ENCODE peak calls at places on chromosome 16, in eight cellular contexts. Q, M, Z, X, P, T, R and O are unnamed samples. For H3K36me3, the result is how much of the 10 kb centered on the place peaks cover.

GRCh38 chr16:70437582-70438324 is 1.1 kb downstream of the ST3GAL2 start:
- DNase-seq in P (no peak), R (peak), T (no peak), X (peak), Q (peak), M (no peak), Z (no peak), O (no peak)

GRCh38 chr16:80804061-80804450 is 342 bp downstream of the CDYL2 start:
- DNase-seq in X (no peak), Z (peak), M (no peak), P (no peak), T (no peak), R (peak), Q (no peak), O (peak)

GRCh38 chr16:8375208-8375607 is 215.1 kb downstream of the TMEM114 start:
- DNase-seq in Q (no peak), R (no peak), T (no peak), X (no peak), M (no peak), P (no peak), Z (no peak), O (no peak)

GRCh38 chr16:4058386-4058785 is 57.9 kb downstream of the ADCY9 start:
- DNase-seq in Q (no peak), Z (no peak), R (no peak), M (peak), P (no peak), T (no peak), X (peak), O (no peak)

GRCh38 chr16:50598256-50598894 is 50.2 kb downstream of the NKD1 start:
- DNase-seq in Q (no peak), X (no peak), T (no peak), M (peak), R (no peak), P (no peak), Z (peak), O (peak)

GRCh38 chr16:81275064-81275532 is 36.6 kb downstream of the BCO1 start:
- DNase-seq in R (no peak), Z (no peak), T (no peak), X (no peak), Q (no peak), M (no peak), P (no peak), O (no peak)

GRCh38 chr16:11164482-11165270 is 91.3 kb downstream of the SOCS1 start:
- DNase-seq in R (no peak), P (no peak), X (no peak), Z (no peak), M (no peak), T (no peak), Q (no peak), O (no peak)

GRCh38 chr16:62088731-62089410 is 52.6 kb upstream of the CDH8 start:
- DNase-seq in X (no peak), P (no peak), T (no peak), M (no peak), Q (no peak), Z (no peak), R (no peak), O (no peak)

GRCh38 chr16:26963109-26963508 is 103.6 kb upstream of the C16orf82 start:
- DNase-seq in X (peak), M (no peak), R (peak), Q (peak), Z (no peak), P (no peak), T (no peak), O (no peak)

GRCh38 chr16:80105160-80105559 is 435.6 kb upstream of the DYNLRB2 start:
- DNase-seq in T (no peak), P (peak), X (no peak), Z (no peak), M (no peak), R (no peak), Q (no peak), O (no peak)

GRCh38 chr16:83143788-83144187 is 517.0 kb downstream of the CDH13 start:
- DNase-seq in R (peak), M (no peak), Q (no peak), P (no peak), T (no peak), Z (no peak), X (peak), O (no peak)

GRCh38 chr16:17567455-17567854 is 96.7 kb upstream of the XYLT1 start:
- DNase-seq in R (no peak), Z (no peak), M (no peak), P (no peak), Q (no peak), T (no peak), X (no peak), O (no peak)

GRCh38 chr16:50323335-50324011 is 45.3 kb downstream of the BRD7 start:
- DNase-seq in M (peak), T (no peak), Q (no peak), X (peak), Z (no peak), P (peak), R (no peak), O (no peak)

GRCh38 chr16:35706901-35707300 is 2247.5 kb downstream of the TP53TG3F start:
- DNase-seq in X (no peak), R (no peak), Z (no peak), T (no peak), Q (no peak), M (no peak), P (peak), O (no peak)

GRCh38 chr16:85162478-85163277 is 50.4 kb upstream of the CIBAR2 start:
- DNase-seq in Q (no peak), T (no peak), R (no peak), Z (peak), P (no peak), X (peak), M (peak), O (no peak)

GRCh38 chr16:87068316-87068715 is 248.9 kb downstream of the C16orf95 start:
- DNase-seq in M (no peak), P (no peak), Q (no peak), Z (no peak), R (no peak), T (no peak), X (no peak), O (no peak)

GRCh38 chr16:11459722-11460121 is 114.5 kb downstream of the RMI2 start:
- DNase-seq in P (no peak), X (peak), R (no peak), M (no peak), T (no peak), Z (no peak), Q (no peak), O (no peak)

GRCh38 chr16:87016636-87017035 is 300.6 kb downstream of the C16orf95 start:
- DNase-seq in Q (no peak), P (no peak), X (no peak), M (no peak), T (no peak), Z (no peak), R (no peak), O (no peak)

GRCh38 chr16:12079411-12079965 is 103.0 kb downstream of the SNX29 start:
- DNase-seq in Z (no peak), T (no peak), X (no peak), R (no peak), P (no peak), Q (no peak), M (no peak), O (peak)

GRCh38 chr16:51151951-51152663 is 1.0 kb upstream of the SALL1 start:
- DNase-seq in R (peak), Z (peak), M (no peak), P (no peak), X (peak), Q (no peak), T (no peak), O (no peak)

GRCh38 chr16:57611184-57611583 is 17.2 kb upstream of the ADGRG1 start:
- DNase-seq in T (no peak), P (peak), R (no peak), M (no peak), X (no peak), Z (no peak), Q (no peak), O (no peak)
- H3K27ac ChIP-seq in T (no peak), P (no peak), R (no peak), M (no peak), X (no peak), Z (no peak), Q (no peak), O (no peak)

DNA sequence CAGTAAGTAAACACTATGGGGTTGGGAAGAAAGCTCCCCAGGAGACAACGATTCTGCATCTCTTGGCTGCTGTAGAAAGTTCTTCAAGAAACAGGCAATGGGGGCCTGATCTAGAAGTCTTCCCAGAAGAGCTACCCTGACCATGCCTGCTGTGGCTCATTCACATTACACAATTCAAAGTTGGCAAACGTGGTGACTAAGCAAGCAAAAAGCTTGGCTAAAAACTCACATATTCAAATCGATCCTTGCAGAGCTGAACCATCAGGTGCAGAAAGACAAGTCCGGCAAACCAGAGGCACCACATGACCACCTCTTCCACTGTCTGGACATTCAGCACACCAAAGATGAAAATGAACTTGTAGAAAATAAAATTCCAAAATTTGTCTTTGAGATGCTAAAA is 16.1 kb downstream of the AMFR start:
- DNase-seq in T (no peak), Z (no peak), X (no peak), P (peak), M (peak), Q (no peak), R (no peak), O (no peak)
- H3K36me3 ChIP-seq in T (half or more), Z (under half), X (half or more), P (under half), M (under half), Q (half or more), R (under half), O (half or more)

GRCh38 chr16:54361813-54362212 is 75.2 kb upstream of the IRX3 start:
- DNase-seq in R (no peak), Z (no peak), Q (no peak), T (no peak), X (no peak), P (no peak), M (no peak), O (no peak)
- H3K27ac ChIP-seq in R (no peak), Z (no peak), Q (no peak), T (no peak), X (no peak), P (no peak), M (no peak), O (no peak)

DNA sequence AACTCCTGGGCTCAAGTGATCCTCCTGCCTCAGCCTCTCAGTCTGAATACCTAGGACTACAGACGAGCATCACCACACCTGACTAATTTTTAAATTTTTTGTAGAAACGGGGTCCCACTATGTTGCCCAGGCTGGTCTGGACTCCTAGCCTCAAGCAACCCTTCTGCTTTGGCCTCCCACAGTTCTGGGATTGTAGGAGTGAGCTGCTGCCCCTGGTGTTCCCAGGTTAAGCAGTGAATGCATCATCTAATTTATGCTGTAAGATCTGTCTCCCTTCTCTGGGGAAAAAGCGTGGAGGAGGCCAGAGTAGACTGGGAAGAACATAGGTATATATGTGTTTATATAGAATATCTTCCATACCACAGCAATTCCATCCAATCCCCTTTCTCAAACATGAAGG is 6.6 kb upstream of the N4BP1 start:
- DNase-seq in M (no peak), R (no peak), T (no peak), X (no peak), Z (no peak), Q (no peak), P (no peak), O (no peak)
- H3K36me3 ChIP-seq in M (under half), R (under half), T (under half), X (under half), Z (under half), Q (under half), P (under half), O (under half)

GRCh38 chr16:30874821-30875717 is 18.8 kb downstream of the BCL7C start:
- DNase-seq in P (peak), T (peak), X (peak), R (peak), Z (peak), M (peak), Q (peak), O (peak)

GRCh38 chr16:30875881-30876791 is 17.7 kb downstream of the BCL7C start:
- DNase-seq in M (no peak), T (no peak), P (peak), Z (no peak), Q (no peak), R (peak), X (peak), O (no peak)

GRCh38 chr16:30874244-30874820 is 19.5 kb downstream of the BCL7C start:
- DNase-seq in Q (no peak), X (no peak), Z (no peak), T (no peak), M (no peak), P (no peak), R (no peak), O (no peak)

GRCh38 chr16:30882429-30883310 is 11.2 kb downstream of the BCL7C start:
- DNase-seq in T (no peak), X (no peak), R (no peak), Q (no peak), Z (no peak), M (no peak), P (no peak), O (no peak)

DNA sequence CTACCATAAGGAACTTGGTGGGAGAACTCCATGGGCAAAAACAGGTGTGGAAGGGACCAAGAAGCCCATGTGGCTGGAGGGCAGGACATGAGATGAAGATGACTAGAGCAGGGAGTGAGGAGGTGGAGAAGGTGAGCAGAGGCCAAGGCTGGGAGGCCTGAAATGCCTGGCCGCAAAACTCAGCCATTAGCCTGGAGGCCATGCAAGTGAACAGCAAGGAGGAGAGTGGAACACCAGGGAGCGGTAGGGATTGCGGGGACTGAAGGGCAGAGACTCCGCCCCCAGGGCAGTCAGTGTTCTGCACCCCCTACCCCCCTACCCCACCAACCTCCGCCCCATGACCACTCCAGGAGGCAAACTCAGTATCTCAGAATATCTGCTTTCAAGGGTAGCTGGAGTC is 17.0 kb downstream of the BCL7C start:
- DNase-seq in R (no peak), X (peak), Q (peak), P (no peak), M (no peak), Z (no peak), T (no peak), O (no peak)
- H3K27ac ChIP-seq in R (peak), X (no peak), Q (peak), P (no peak), M (peak), Z (peak), T (peak), O (peak)

DNA sequence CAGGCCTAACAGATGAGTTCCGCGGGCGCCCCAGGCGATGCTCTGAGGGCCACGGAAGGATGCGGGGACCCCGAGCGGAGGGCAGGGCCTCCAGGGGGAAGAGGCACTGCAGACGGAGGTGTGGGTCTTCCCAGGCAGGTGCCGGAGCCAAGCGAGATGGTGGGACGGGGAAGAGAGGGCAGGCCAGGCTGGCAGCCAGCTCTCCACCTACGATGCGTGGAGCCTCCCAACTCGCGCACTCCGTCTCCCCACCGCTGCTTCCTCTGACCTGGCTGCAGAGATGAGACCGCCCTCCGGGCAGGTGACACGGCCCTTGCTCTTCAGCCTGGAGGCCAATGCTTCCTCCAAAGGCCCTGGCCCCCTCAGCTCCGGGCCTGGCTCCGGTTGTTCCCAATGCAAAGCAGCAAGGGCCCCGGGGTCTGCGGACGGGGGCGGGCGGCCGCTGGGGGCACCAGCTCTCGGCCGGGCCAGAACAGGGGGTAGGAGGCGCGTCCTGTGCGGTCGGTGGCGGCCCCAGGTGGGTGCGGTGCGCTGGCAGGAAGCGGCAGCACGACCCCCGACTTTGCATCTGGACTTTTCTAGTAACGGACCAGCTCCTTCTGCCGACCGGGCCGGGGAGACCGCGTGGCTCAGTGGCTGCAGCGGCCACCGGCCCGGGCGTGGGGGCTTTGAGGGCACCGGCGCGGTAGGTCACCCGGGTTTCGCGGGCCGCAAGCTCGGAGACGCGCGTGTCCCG is 1.5 kb upstream of the SOX8 start:
- DNase-seq in Q (no peak), R (peak), M (no peak), X (no peak), Z (no peak), P (no peak), T (no peak), O (no peak)
- H3K36me3 ChIP-seq in Q (under half), R (under half), M (under half), X (under half), Z (under half), P (under half), T (under half), O (under half)

DNA sequence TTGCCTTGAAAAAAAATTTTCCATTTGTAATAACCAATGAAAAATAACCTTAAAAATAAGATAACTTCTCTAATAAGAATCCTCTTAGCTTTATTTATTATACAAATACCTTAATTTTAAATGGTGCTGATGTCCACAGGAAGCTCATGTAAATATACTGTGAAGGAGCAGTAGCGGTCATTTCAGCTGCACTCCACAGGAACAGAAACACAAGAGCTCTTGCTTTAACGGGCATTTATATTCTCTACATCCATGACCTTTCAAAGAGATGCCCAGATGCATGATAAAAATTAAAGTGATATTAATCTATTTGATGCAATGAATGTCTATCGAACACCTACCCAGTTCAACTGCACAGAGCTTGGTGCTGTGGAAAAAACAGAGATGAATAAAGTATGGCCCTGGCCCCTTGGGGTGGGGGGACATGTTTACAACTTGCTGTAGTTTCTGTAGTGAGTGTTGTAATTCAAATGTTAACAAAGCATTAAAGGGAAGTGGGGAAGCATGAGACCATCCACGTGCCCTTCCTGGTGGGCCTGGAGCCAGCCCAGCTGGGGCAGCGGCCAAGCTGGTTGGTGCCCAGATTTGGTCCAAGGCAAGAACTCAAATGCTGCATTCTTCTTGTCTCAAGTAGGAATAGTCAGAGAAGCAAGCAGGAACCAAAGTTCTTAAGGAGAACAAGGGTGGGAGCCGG is 47.9 kb downstream of the IQCK start:
- DNase-seq in T (no peak), P (no peak), M (peak), Q (no peak), R (no peak), Z (peak), X (no peak), O (peak)
- H3K27ac ChIP-seq in T (peak), P (no peak), M (no peak), Q (no peak), R (no peak), Z (no peak), X (no peak), O (peak)

GRCh38 chr16:67871256-67871655 is 1.6 kb upstream of the EDC4 start:
- DNase-seq in M (no peak), R (no peak), P (no peak), X (no peak), T (no peak), Z (no peak), Q (no peak), O (no peak)

GRCh38 chr16:67872631-67873434 is at the start of gene EDC4:
- DNase-seq in Z (peak), T (peak), Q (peak), X (peak), P (peak), R (peak), M (peak), O (peak)

GRCh38 chr16:67874147-67874771 is 1.4 kb downstream of the EDC4 start:
- DNase-seq in P (no peak), Q (no peak), Z (no peak), M (no peak), R (no peak), X (no peak), T (no peak), O (no peak)

GRCh38 chr16:67873435-67874146 is 739 bp downstream of the EDC4 start:
- DNase-seq in R (peak), P (no peak), T (no peak), Z (no peak), Q (peak), M (no peak), X (no peak), O (no peak)

GRCh38 chr16:67872131-67872630 is 671 bp upstream of the EDC4 start:
- DNase-seq in Q (no peak), M (no peak), Z (no peak), R (no peak), T (no peak), P (no peak), X (no peak), O (no peak)
- H3K36me3 ChIP-seq in Q (half or more), M (under half), Z (under half), R (under half), T (half or more), P (under half), X (under half), O (half or more)